ENCODE peak calls at places on chromosomes 11 and 22, in seven cellular contexts. T, N, A, K, U, H and W are unnamed samples.

GRCh38 chr11:134951305-134951700 is 539.3 kb upstream of the B3GAT1 start:
- DNase-seq in T (no peak), A (no peak), N (no peak), U (peak; percentile 78), K (peak; percentile 76), H (peak; percentile 79), W (peak; percentile 82)

GRCh38 chr11:66692446-66692845 is 14.8 kb upstream of the RBM4B start:
- DNase-seq in U (no peak), K (no peak), A (no peak), T (no peak), H (no peak), N (no peak), W (no peak)

GRCh38 chr11:18013790-18014507 is 1.1 kb upstream of the SERGEF start:
- DNase-seq in K (no peak), T (peak; percentile 26), A (no peak), N (peak; percentile 24), H (no peak), U (no peak), W (no peak)

GRCh38 chr11:33529461-33529860 is 171.2 kb downstream of the C11orf91 start:
- DNase-seq in U (no peak), A (no peak), K (peak; percentile 20), H (no peak), T (no peak), N (no peak), W (no peak)

GRCh38 chr11:130156108-130157022 is 3.2 kb upstream of the ST14 start:
- DNase-seq in A (no peak), U (no peak), H (peak; percentile 69), N (no peak), T (no peak), K (peak; percentile 32), W (peak; percentile 32)

GRCh38 chr11:59028105-59028504 is 58.0 kb upstream of the GLYATL1B start:
- DNase-seq in T (no peak), N (no peak), U (no peak), A (no peak), K (no peak), H (no peak), W (no peak)

GRCh38 chr11:94740083-94740974 is 27.8 kb upstream of the AMOTL1 start:
- DNase-seq in K (peak; percentile 26), H (no peak), T (no peak), N (peak; percentile 48), U (peak; percentile 65), A (peak; percentile 52), W (peak; percentile 66)

GRCh38 chr22:37263966-37264887 is 18.1 kb upstream of the CYTH4 start:
- DNase-seq in H (no peak), N (no peak), A (peak; percentile 28), K (no peak), T (no peak), U (no peak), W (no peak)

GRCh38 chr11:114586797-114587196 is 8.8 kb downstream of the NXPE4 start:
- DNase-seq in T (no peak), K (no peak), A (no peak), H (no peak), U (no peak), N (peak; percentile 17), W (no peak)

GRCh38 chr11:5618807-5619206 is 6.0 kb upstream of the TRIM34 start:
- DNase-seq in N (no peak), T (no peak), U (no peak), A (no peak), K (peak; percentile 52), H (peak; percentile 89), W (peak; percentile 50)

GRCh38 chr11:127006311-127006710 is 5.7 kb upstream of the KIRREL3 start:
- DNase-seq in H (no peak), K (no peak), A (no peak), N (no peak), U (no peak), T (no peak), W (peak; percentile 55)

GRCh38 chr11:57256119-57256518 is 19.1 kb upstream of the APLNR start:
- DNase-seq in K (no peak), U (no peak), A (no peak), N (no peak), H (no peak), T (no peak), W (no peak)

GRCh38 chr11:14977481-14977880 is 5.3 kb upstream of the CALCA start:
- DNase-seq in K (no peak), U (no peak), N (no peak), H (no peak), A (no peak), T (no peak), W (no peak)

GRCh38 chr22:46052331-46052771 is 75.4 kb upstream of the WNT7B start:
- DNase-seq in K (no peak), A (peak; percentile 44), U (peak; percentile 68), T (no peak), N (no peak), H (no peak), W (no peak)

GRCh38 chr11:126226334-126227084 is 14.9 kb downstream of the FAM118B start:
- DNase-seq in N (no peak), H (no peak), T (no peak), A (no peak), U (no peak), K (no peak), W (no peak)

GRCh38 chr22:27676545-27677188 is 124.9 kb downstream of the MN1 start:
- DNase-seq in U (no peak), K (no peak), H (peak; percentile 60), A (no peak), N (no peak), T (no peak), W (no peak)

GRCh38 chr11:68146010-68146540 is 24.9 kb upstream of the CHKA start:
- DNase-seq in K (no peak), U (peak; percentile 87), N (no peak), H (no peak), A (peak; percentile 98), T (peak; percentile 51), W (no peak)

GRCh38 chr11:133907841-133908241 is 48.9 kb downstream of the IGSF9B start:
- DNase-seq in N (no peak), T (no peak), A (peak; percentile 11), U (no peak), K (no peak), H (no peak), W (no peak)

GRCh38 chr11:18987454-18988231 is 48.4 kb upstream of the MRGPRX1 start:
- DNase-seq in T (no peak), H (peak; percentile 3), K (no peak), A (no peak), U (no peak), N (no peak), W (peak; percentile 16)

GRCh38 chr11:62472063-62472884 is 53.4 kb downstream of the SCGB1A1 start:
- DNase-seq in H (no peak), A (no peak), K (peak; percentile 39), N (peak; percentile 89), T (no peak), U (no peak), W (peak; percentile 46)

GRCh38 chr11:13897606-13898276 is 64.8 kb upstream of the SPON1 start:
- DNase-seq in N (no peak), A (no peak), T (no peak), K (no peak), H (no peak), U (no peak), W (no peak)

GRCh38 chr11:103773059-103773458 is 263.4 kb upstream of the DDI1 start:
- DNase-seq in H (peak; percentile 56), A (no peak), T (no peak), K (peak; percentile 56), U (no peak), N (no peak), W (no peak)

GRCh38 chr22:38482662-38483308 is 14.9 kb downstream of the KDELR3 start:
- DNase-seq in N (no peak), H (no peak), A (no peak), T (no peak), K (no peak), U (no peak), W (no peak)

GRCh38 chr11:64286801-64287159 is 1.1 kb downstream of the GPR137 start:
- DNase-seq in N (no peak), T (no peak), A (no peak), K (no peak), U (no peak), H (no peak), W (no peak)